ENCODE peak calls at places on chromosomes 2 and 18, in eight cellular contexts. K is NCI-H774; L is activated CD4-positive, alpha-beta T cell treated with anti-CD3 and anti-CD28 coated beads, Interleukin-2, amount 50 U/mL, for 4 hours; B is MCF 10A; T is BJ; H is lower lobe of right lung; Q is activated naive CD4-positive, alpha-beta T cell treated with anti-CD3 and anti-CD28 coated beads for 36 hours; G is HCT116. O is an unnamed sample.

GRCh38 chr2:150767924-150768801 is 280.7 kb upstream of the RND3 start:
- DNase-seq in G (no peak), H (no peak), Q (no peak), B (no peak), T (no peak), K (no peak), L (no peak), O (no peak)

GRCh38 chr2:64514018-64514417 is 10.1 kb upstream of the AFTPH start:
- DNase-seq in H (no peak), G (no peak), T (no peak), Q (no peak), K (no peak), L (no peak), B (no peak), O (no peak)

GRCh38 chr2:85439111-85439477 is 20.6 kb downstream of the SH2D6 start:
- DNase-seq in T (no peak), H (no peak), G (no peak), Q (no peak), L (no peak), B (no peak), K (no peak), O (no peak)

GRCh38 chr2:26178746-26179436 is 6.0 kb downstream of the GAREM2 start:
- DNase-seq in Q (no peak), T (no peak), L (no peak), B (no peak), H (peak), G (no peak), K (peak), O (peak)

GRCh38 chr2:106183093-106183837 is 10.8 kb downstream of the UXS1 start:
- DNase-seq in K (no peak), G (no peak), H (no peak), T (no peak), B (no peak), L (no peak), Q (no peak), O (no peak)

GRCh38 chr2:195202163-195202845 is 454.7 kb upstream of the SLC39A10 start:
- DNase-seq in G (no peak), B (no peak), T (no peak), H (no peak), L (no peak), Q (peak), K (no peak), O (no peak)

GRCh38 chr2:25822190-25823117 is 55.8 kb downstream of the ASXL2 start:
- DNase-seq in Q (peak), L (peak), T (no peak), H (peak), K (no peak), G (no peak), B (peak), O (peak)

GRCh38 chr18:66749030-66749429 is 145.1 kb upstream of the CDH19 start:
- DNase-seq in Q (no peak), T (no peak), L (no peak), G (no peak), H (no peak), B (peak), K (no peak), O (peak)

GRCh38 chr2:163593941-163594340 is 141.9 kb downstream of the FIGN start:
- DNase-seq in B (no peak), K (no peak), L (no peak), Q (no peak), H (no peak), T (no peak), G (no peak), O (no peak)

GRCh38 chr2:36357506-36358316 is 2.1 kb downstream of the CRIM1 start:
- DNase-seq in Q (peak), T (no peak), B (peak), K (no peak), L (no peak), H (no peak), G (peak), O (peak)

GRCh38 chr2:75309596-75310290 is 110.4 kb upstream of the TACR1 start:
- DNase-seq in H (no peak), L (no peak), G (no peak), T (peak), K (no peak), Q (no peak), B (peak), O (no peak)

GRCh38 chr2:129673881-129674513 is 305.5 kb upstream of the RAB6C start:
- DNase-seq in Q (no peak), L (no peak), G (no peak), K (no peak), B (no peak), H (no peak), T (no peak), O (no peak)

GRCh38 chr2:199366406-199366805 is 91.3 kb downstream of the SATB2 start:
- DNase-seq in H (no peak), Q (no peak), G (no peak), L (no peak), K (peak), T (no peak), B (peak), O (no peak)

GRCh38 chr2:222364280-222364895 is 60.0 kb upstream of the SGPP2 start:
- DNase-seq in L (no peak), Q (no peak), K (no peak), H (no peak), B (peak), G (no peak), T (no peak), O (peak)

GRCh38 chr2:24853996-24854395 is 60.8 kb downstream of the CENPO start:
- DNase-seq in G (no peak), Q (no peak), T (no peak), B (no peak), K (no peak), H (no peak), L (no peak), O (no peak)

GRCh38 chr18:50754297-50754696 is 65.5 kb downstream of the MRO start:
- DNase-seq in H (no peak), B (no peak), Q (no peak), G (no peak), T (no peak), L (no peak), K (no peak), O (no peak)

GRCh38 chr18:79791141-79791972 is 6.4 kb upstream of the KCNG2 start:
- DNase-seq in B (peak), K (no peak), G (no peak), Q (peak), T (peak), L (no peak), H (no peak), O (peak)

GRCh38 chr2:232587527-232587926 is 37.0 kb downstream of the EIF4E2 start:
- DNase-seq in Q (no peak), L (no peak), B (no peak), K (no peak), G (no peak), T (no peak), H (no peak), O (no peak)

GRCh38 chr2:73449404-73449803 is 63.8 kb downstream of the ALMS1 start:
- DNase-seq in H (no peak), T (no peak), L (no peak), G (no peak), Q (no peak), B (no peak), K (no peak), O (no peak)

GRCh38 chr2:147782521-147782920 is 62.3 kb upstream of the ACVR2A start:
- DNase-seq in Q (no peak), K (no peak), B (peak), G (no peak), H (no peak), L (no peak), T (no peak), O (no peak)

GRCh38 chr2:202122975-202123765 is 50.1 kb downstream of the KIAA2012 start:
- DNase-seq in H (no peak), L (no peak), T (no peak), G (no peak), K (peak), B (no peak), Q (no peak), O (no peak)

O was measured in dermis microvascular lymphatic vessel endothelial cell.